ENCODE peak calls at places on chromosomes 13 and 19, in four cellular contexts. One of them, this sample, is unnamed. For H3K9me3, the result is how much of the 10 kb centered on the place peaks cover.

GRCh38 chr13:48230541-48230940 is 2.5 kb upstream of the ITM2B start:
- DNase-seq in stomach: no peak
- DNase-seq in A549: no peak
- DNase-seq in osteoblast: no peak
- DNase-seq in this sample: no peak

GRCh38 chr19:56086671-56087430 is 34.2 kb downstream of the ZNF787 start:
- DNase-seq in osteoblast: peak
- DNase-seq in A549: no peak
- DNase-seq in stomach: no peak
- DNase-seq in this sample: no peak

GRCh38 chr19:47631681-47632446 is 22.9 kb downstream of the BICRA start:
- DNase-seq in stomach: no peak
- DNase-seq in osteoblast: peak
- DNase-seq in A549: no peak
- DNase-seq in this sample: no peak

GRCh38 chr19:39953915-39954314 is 17.1 kb upstream of the PSMC4 start:
- DNase-seq in osteoblast: no peak
- DNase-seq in A549: no peak
- DNase-seq in stomach: no peak
- DNase-seq in this sample: no peak

GRCh38 chr19:15218501-15218900 is 13.7 kb downstream of the EPHX3 start:
- DNase-seq in osteoblast: no peak
- DNase-seq in stomach: no peak
- DNase-seq in A549: no peak
- DNase-seq in this sample: no peak

GRCh38 chr13:29858231-29858630 is 7.8 kb upstream of the UBL3 start:
- DNase-seq in A549: no peak
- DNase-seq in osteoblast: peak
- DNase-seq in stomach: no peak
- DNase-seq in this sample: no peak

GRCh38 chr19:14375582-14376291 is 5.5 kb upstream of the ADGRE5 start:
- DNase-seq in A549: no peak
- DNase-seq in osteoblast: peak
- DNase-seq in stomach: no peak
- DNase-seq in this sample: no peak

GRCh38 chr19:55270172-55270942 is 9.6 kb downstream of the HSPBP1 start:
- DNase-seq in osteoblast: no peak
- DNase-seq in A549: no peak
- DNase-seq in stomach: no peak
- DNase-seq in this sample: no peak

GRCh38 chr19:1646931-1647663 is 5.3 kb downstream of the TCF3 start:
- DNase-seq in A549: no peak
- DNase-seq in stomach: no peak
- DNase-seq in osteoblast: no peak
- DNase-seq in this sample: no peak

GRCh38 chr19:38970664-38971532 is 4.6 kb downstream of the FBXO17 start:
- DNase-seq in osteoblast: peak
- DNase-seq in A549: no peak
- DNase-seq in stomach: no peak
- DNase-seq in this sample: no peak

GRCh38 chr13:85806553-85807175 is 7.4 kb upstream of the SLITRK6 start:
- DNase-seq in osteoblast: no peak
- DNase-seq in A549: no peak
- DNase-seq in stomach: no peak
- DNase-seq in this sample: no peak

GRCh38 chr19:42436006-42436405 is 6.7 kb downstream of the CXCL17 start:
- DNase-seq in A549: no peak
- DNase-seq in stomach: no peak
- DNase-seq in osteoblast: no peak
- DNase-seq in this sample: no peak

GRCh38 chr19:4385291-4386037 is 14.9 kb downstream of the SH3GL1 start:
- DNase-seq in A549: no peak
- DNase-seq in osteoblast: peak
- DNase-seq in stomach: no peak
- DNase-seq in this sample: no peak

GRCh38 chr13:41960195-41960699 is 662 bp downstream of the VWA8 start:
- DNase-seq in A549: peak
- DNase-seq in osteoblast: peak
- DNase-seq in stomach: no peak
- DNase-seq in this sample: no peak

GRCh38 chr13:78787189-78787588 is 128.2 kb upstream of the OBI1 start:
- DNase-seq in stomach: no peak
- DNase-seq in A549: no peak
- DNase-seq in osteoblast: no peak
- DNase-seq in this sample: no peak

GRCh38 chr13:98528663-98529064 is 48.2 kb downstream of the STK24 start:
- DNase-seq in osteoblast: peak
- DNase-seq in A549: no peak
- DNase-seq in stomach: no peak
- DNase-seq in this sample: no peak

GRCh38 chr13:28333204-28333900 is 161.6 kb downstream of the FLT1 start:
- DNase-seq in stomach: no peak
- DNase-seq in A549: no peak
- DNase-seq in osteoblast: no peak
- DNase-seq in this sample: no peak

GRCh38 chr13:30124131-30124768 is 183.1 kb downstream of the KATNAL1 start:
- DNase-seq in osteoblast: no peak
- DNase-seq in stomach: no peak
- DNase-seq in A549: no peak
- DNase-seq in this sample: no peak

GRCh38 chr13:20264271-20265018 is 32.3 kb upstream of the GJB6 start:
- DNase-seq in osteoblast: no peak
- DNase-seq in stomach: no peak
- DNase-seq in A549: no peak
- DNase-seq in this sample: no peak

GRCh38 chr13:75357576-75358295 is 124.2 kb downstream of the TBC1D4 start:
- DNase-seq in osteoblast: peak
- DNase-seq in stomach: no peak
- DNase-seq in A549: peak
- DNase-seq in this sample: peak

GRCh38 chr19:15469513-15470297 is 5.4 kb upstream of the RASAL3 start:
- DNase-seq in A549: no peak
- DNase-seq in osteoblast: peak
- DNase-seq in stomach: no peak
- DNase-seq in this sample: no peak

GRCh38 chr19:17536957-17537356 is 18.5 kb upstream of the COLGALT1 start:
- DNase-seq in stomach: no peak
- DNase-seq in osteoblast: no peak
- DNase-seq in A549: no peak
- DNase-seq in this sample: no peak

GRCh38 chr19:2944775-2945574 is at the start of gene ZNF77:
- DNase-seq in osteoblast: peak
- DNase-seq in stomach: peak
- DNase-seq in A549: peak
- DNase-seq in this sample: peak

GRCh38 chr13:40632915-40633314 is 33.5 kb downstream of the FOXO1 start:
- DNase-seq in A549: no peak
- DNase-seq in osteoblast: no peak
- DNase-seq in stomach: no peak
- DNase-seq in this sample: no peak

GRCh38 chr19:17292301-17293074 is 10.7 kb downstream of the ABHD8 start:
- DNase-seq in stomach: peak
- DNase-seq in osteoblast: peak
- DNase-seq in A549: peak
- DNase-seq in this sample: peak

GRCh38 chr13:44052843-44053607 is 173.3 kb downstream of the LACC1 start:
- DNase-seq in stomach: no peak
- DNase-seq in osteoblast: no peak
- DNase-seq in A549: no peak
- DNase-seq in this sample: no peak

DNA sequence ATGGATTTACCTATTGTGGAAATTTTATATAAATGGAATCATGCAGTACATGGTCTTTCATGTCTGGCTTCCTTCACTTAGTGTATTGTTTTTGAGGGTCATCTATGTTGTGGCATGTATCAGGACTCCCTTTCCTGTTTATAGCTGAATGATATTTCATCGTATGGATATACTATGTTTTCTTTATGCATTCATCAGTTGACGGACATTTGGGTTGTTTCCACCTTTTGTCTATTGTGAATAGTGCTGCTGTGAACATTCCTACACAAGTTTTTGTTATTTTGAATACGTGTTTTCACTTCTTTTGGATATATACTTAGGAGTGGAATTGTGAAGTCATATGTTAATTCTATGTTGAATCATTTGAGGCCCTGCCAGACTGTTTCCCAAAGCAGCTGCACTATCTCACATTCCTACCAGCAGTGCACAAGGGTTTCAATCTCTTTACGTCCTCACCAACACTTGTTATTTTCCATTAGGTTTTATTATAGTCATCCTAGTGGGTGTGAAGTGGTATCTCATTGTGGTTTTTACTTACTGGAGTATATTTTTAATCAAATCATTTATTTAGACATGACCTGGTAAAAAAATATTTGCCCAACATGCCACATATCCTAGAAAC is 262.7 kb downstream of the DLEU7 start:
- DNase-seq in A549: no peak
- DNase-seq in stomach: no peak
- DNase-seq in osteoblast: no peak
- DNase-seq in this sample: no peak
- TF ChIP-seq CTCF in A549: no peak
- TF ChIP-seq CTCF in stomach: no peak
- TF ChIP-seq CTCF in osteoblast: peak
- TF ChIP-seq CTCF in this sample: no peak

GRCh38 chr19:43905897-43906296 is 29.2 kb downstream of the ZNF45 start:
- DNase-seq in osteoblast: no peak
- DNase-seq in stomach: no peak
- DNase-seq in A549: no peak
- DNase-seq in this sample: no peak

GRCh38 chr19:43895727-43896126 is 39.4 kb downstream of the ZNF45 start:
- DNase-seq in osteoblast: no peak
- DNase-seq in stomach: no peak
- DNase-seq in A549: no peak
- DNase-seq in this sample: no peak

GRCh38 chr19:43906774-43907173 is 28.3 kb downstream of the ZNF45 start:
- DNase-seq in osteoblast: no peak
- DNase-seq in A549: no peak
- DNase-seq in stomach: no peak
- DNase-seq in this sample: no peak

GRCh38 chr19:43902399-43902798 is 32.7 kb downstream of the ZNF45 start:
- DNase-seq in stomach: no peak
- DNase-seq in osteoblast: no peak
- DNase-seq in A549: no peak
- DNase-seq in this sample: no peak

DNA sequence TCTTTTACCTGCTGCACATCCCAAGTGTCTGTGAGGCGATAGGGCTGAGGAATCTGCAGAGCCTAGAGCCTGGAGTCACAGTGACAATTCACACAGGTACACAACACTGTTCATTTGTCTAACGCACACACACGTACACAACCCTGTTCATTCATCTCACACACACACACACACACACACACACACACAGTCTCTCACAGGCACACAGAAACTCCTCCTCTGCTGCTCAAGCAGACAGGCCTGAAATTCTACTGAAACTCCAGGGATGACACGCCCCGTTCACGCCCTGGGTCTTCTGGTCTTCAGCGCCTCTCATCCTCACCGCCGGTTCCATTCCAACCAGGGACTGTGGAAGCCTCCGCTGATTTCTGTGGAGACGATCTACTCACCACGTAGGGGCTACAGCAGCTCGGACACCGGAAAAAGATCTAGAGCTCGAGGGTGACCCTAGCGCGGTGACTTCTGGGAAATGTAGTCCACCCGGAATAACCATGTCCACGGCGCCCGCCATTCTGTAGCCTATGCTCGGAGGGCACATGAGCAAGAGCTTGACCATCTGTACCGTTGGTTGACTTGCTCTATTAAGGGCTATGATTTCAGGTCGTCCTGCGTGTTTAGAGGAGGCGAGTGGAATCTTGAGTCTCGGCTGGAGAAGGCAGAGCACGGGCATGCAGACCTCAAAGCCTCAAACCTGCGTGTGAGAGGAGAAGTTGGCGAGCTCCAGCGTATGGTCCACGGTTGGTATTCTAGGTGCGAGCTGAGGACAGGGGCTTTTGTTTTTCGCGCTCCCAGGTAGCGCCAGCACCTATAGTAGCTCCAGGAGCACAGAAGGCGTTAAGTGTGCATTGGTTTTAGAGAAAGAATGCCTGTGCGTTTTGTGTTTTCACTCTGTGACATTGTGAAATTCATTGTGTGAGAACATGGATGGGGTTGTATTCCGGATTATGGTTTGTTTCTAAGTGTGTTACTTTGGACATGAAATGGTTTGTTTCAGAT is 33.4 kb downstream of the ZNF45 start:
- DNase-seq in osteoblast: peak
- DNase-seq in A549: peak
- DNase-seq in stomach: peak
- DNase-seq in this sample: peak
- H3K9me3 ChIP-seq in osteoblast: under half
- H3K9me3 ChIP-seq in A549: half or more
- H3K9me3 ChIP-seq in stomach: under half
- H3K9me3 ChIP-seq in this sample: under half

GRCh38 chr13:65929436-65929835 is 1300.7 kb downstream of the PCDH9 start:
- DNase-seq in stomach: no peak
- DNase-seq in osteoblast: no peak
- DNase-seq in A549: no peak
- DNase-seq in this sample: no peak
- TF ChIP-seq CTCF in stomach: no peak
- TF ChIP-seq CTCF in osteoblast: no peak
- TF ChIP-seq CTCF in A549: no peak
- TF ChIP-seq CTCF in this sample: no peak

GRCh38 chr19:57583521-57584416 is at the start of gene ZIK1:
- DNase-seq in stomach: peak
- DNase-seq in A549: no peak
- DNase-seq in osteoblast: peak
- DNase-seq in this sample: peak

GRCh38 chr19:57583104-57583520 is 833 bp upstream of the ZIK1 start:
- DNase-seq in stomach: no peak
- DNase-seq in osteoblast: peak
- DNase-seq in A549: no peak
- DNase-seq in this sample: no peak

GRCh38 chr19:57576661-57577060 is 2.0 kb downstream of the ZNF416 start:
- DNase-seq in stomach: no peak
- DNase-seq in osteoblast: no peak
- DNase-seq in A549: no peak
- DNase-seq in this sample: no peak

GRCh38 chr19:57578487-57579205 is at the start of gene ZNF416:
- DNase-seq in osteoblast: peak
- DNase-seq in stomach: peak
- DNase-seq in A549: peak
- DNase-seq in this sample: peak
- H3K9me3 ChIP-seq in osteoblast: under half
- H3K9me3 ChIP-seq in stomach: under half
- H3K9me3 ChIP-seq in A549: half or more
- H3K9me3 ChIP-seq in this sample: under half

DNA sequence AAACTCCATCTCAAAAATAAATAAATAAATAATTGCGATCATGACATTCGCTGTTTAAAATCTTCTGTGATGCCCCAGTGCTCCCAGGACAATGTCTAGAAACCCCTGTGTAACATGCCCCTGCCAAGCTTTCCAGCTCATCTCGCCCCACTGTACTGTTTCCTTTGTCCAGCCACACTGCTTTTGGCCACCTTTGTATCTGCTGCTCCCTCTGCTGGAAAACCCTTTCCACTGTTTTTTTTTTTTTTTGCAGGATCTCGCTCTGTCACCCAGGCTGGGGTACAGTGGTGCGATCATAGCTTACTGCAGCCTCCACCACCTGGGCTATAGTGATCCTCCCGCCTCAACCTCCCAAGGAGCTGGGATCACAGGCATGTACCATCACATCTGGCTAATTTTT is 7.5 kb downstream of the PLAUR start:
- DNase-seq in osteoblast: no peak
- DNase-seq in A549: no peak
- DNase-seq in stomach: no peak
- DNase-seq in this sample: no peak
- TF ChIP-seq CTCF in osteoblast: peak
- TF ChIP-seq CTCF in A549: peak
- TF ChIP-seq CTCF in stomach: no peak
- TF ChIP-seq CTCF in this sample: no peak

This sample was measured in CD4-positive, alpha-beta T cell.